ENCODE peak calls at places on chromosomes 16 and 17, in six cellular contexts. O is neuronal stem cell, C is IMR-90, B is mesendoderm, I is trophoblast cell, G is H1. Z is an unnamed sample.

GRCh38 chr16:25635449-25635848 is 56.3 kb upstream of the HS3ST4 start:
- DNase-seq in B (no peak), C (no peak), O (no peak), G (no peak), I (no peak), Z (no peak)

GRCh38 chr16:87853411-87854052 is 15.8 kb downstream of the SLC7A5 start:
- DNase-seq in G (peak), I (peak), C (peak), B (peak), O (peak), Z (peak)

GRCh38 chr16:65312795-65313194 is 190.9 kb upstream of the CDH11 start:
- DNase-seq in I (no peak), G (no peak), O (no peak), C (peak), B (no peak), Z (no peak)

GRCh38 chr16:47198180-47198575 is 54.4 kb upstream of the NETO2 start:
- DNase-seq in O (no peak), C (no peak), G (no peak), I (no peak), B (no peak), Z (no peak)

GRCh38 chr17:9307313-9307998 is 268.2 kb downstream of the STX8 start:
- DNase-seq in O (no peak), G (no peak), I (peak), B (peak), C (peak), Z (no peak)

GRCh38 chr17:64384253-64385186 is 6.1 kb downstream of the PECAM1 start:
- DNase-seq in I (no peak), G (no peak), C (no peak), B (no peak), O (no peak), Z (no peak)

GRCh38 chr16:77890075-77890474 is 101.7 kb downstream of the VAT1L start:
- DNase-seq in B (no peak), I (no peak), G (no peak), O (no peak), C (no peak), Z (no peak)

GRCh38 chr17:8905256-8905778 is 37.8 kb upstream of the PIK3R6 start:
- DNase-seq in I (no peak), O (no peak), B (peak), C (no peak), G (no peak), Z (no peak)

GRCh38 chr16:8846401-8846932 is 22.3 kb downstream of the CARHSP1 start:
- DNase-seq in O (no peak), G (no peak), B (no peak), I (no peak), C (no peak), Z (peak)

GRCh38 chr16:5336898-5337297 is 239.3 kb upstream of the EEF2KMT start:
- DNase-seq in B (no peak), O (no peak), G (no peak), C (no peak), I (no peak), Z (no peak)

GRCh38 chr17:83091257-83092141 is 12.1 kb downstream of the METRNL start:
- DNase-seq in I (peak), C (no peak), B (no peak), G (no peak), O (no peak), Z (no peak)

GRCh38 chr16:23607740-23608139 is 11.6 kb upstream of the NDUFAB1 start:
- DNase-seq in B (peak), I (no peak), C (peak), O (no peak), G (no peak), Z (no peak)

GRCh38 chr17:20008242-20009051 is 712 bp upstream of the SPECC1 start:
- DNase-seq in I (no peak), G (no peak), C (no peak), B (peak), O (no peak), Z (peak)

GRCh38 chr16:81711609-81712329 is 67.3 kb upstream of the PLCG2 start:
- DNase-seq in O (no peak), G (no peak), I (peak), C (peak), B (peak), Z (peak)

GRCh38 chr16:2204727-2205103 is 539 bp upstream of the MLST8 start:
- DNase-seq in I (no peak), G (no peak), B (no peak), C (no peak), O (no peak), Z (no peak)

GRCh38 chr16:50520451-50521245 is 27.5 kb upstream of the NKD1 start:
- DNase-seq in C (no peak), G (no peak), O (no peak), B (no peak), I (no peak), Z (peak)

GRCh38 chr17:19433240-19433639 is 22.2 kb downstream of the RNF112 start:
- DNase-seq in C (no peak), O (no peak), G (no peak), I (peak), B (peak), Z (no peak)

GRCh38 chr17:77049440-77049839 is 91.3 kb upstream of the SEC14L1 start:
- DNase-seq in I (no peak), O (no peak), G (no peak), C (no peak), B (no peak), Z (no peak)

GRCh38 chr16:17276610-17277009 is 194.2 kb downstream of the XYLT1 start:
- DNase-seq in O (no peak), I (no peak), C (no peak), B (no peak), G (no peak), Z (no peak)

GRCh38 chr16:57567691-57568090 is 25.2 kb downstream of the ADGRG5 start:
- DNase-seq in G (no peak), B (no peak), O (no peak), I (no peak), C (no peak), Z (no peak)

GRCh38 chr17:43368740-43369506 is 29.9 kb upstream of the ARL4D start:
- DNase-seq in O (peak), I (peak), C (peak), B (peak), G (no peak), Z (peak)

GRCh38 chr17:81398855-81399451 is 3.7 kb downstream of the BAHCC1 start:
- DNase-seq in I (no peak), B (peak), G (no peak), C (no peak), O (no peak), Z (no peak)

GRCh38 chr17:81400154-81400938 is 5.1 kb downstream of the BAHCC1 start:
- DNase-seq in C (peak), I (no peak), O (peak), B (peak), G (no peak), Z (peak)

GRCh38 chr17:81398170-81398854 is 3.1 kb downstream of the BAHCC1 start:
- DNase-seq in B (peak), O (no peak), I (no peak), C (peak), G (no peak), Z (peak)

GRCh38 chr17:81400939-81401726 is 5.9 kb downstream of the BAHCC1 start:
- DNase-seq in C (no peak), I (no peak), B (no peak), O (no peak), G (no peak), Z (no peak)

GRCh38 chr17:81399481-81400153 is 4.4 kb downstream of the BAHCC1 start:
- DNase-seq in O (no peak), G (no peak), B (no peak), I (no peak), C (no peak), Z (no peak)
- H3K23ac ChIP-seq in O (peak), G (no peak), B (no peak), I (no peak), C (peak), Z (no peak)

DNA sequence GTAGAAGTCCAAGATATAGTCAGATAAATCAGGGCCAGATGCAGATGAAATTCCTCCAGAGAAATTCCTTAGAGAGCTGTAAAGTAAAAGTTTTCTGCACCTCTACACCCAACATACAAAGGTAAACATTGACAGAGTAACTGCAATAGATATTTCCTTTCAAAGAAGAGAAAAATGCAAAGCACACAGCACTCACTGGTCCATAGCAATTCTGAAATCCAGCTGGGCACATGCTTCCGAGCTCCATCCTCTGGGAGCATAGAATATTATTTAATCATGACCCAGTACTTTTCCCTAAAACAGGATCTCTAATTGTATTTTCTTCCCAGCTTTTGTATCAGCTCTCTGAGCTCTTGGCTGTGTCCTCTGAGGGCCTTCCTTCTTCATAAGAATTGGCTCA is 239.5 kb upstream of the IRX3 start:
- DNase-seq in G (no peak), O (no peak), C (no peak), B (no peak), I (no peak), Z (no peak)
- H2AK5ac ChIP-seq in G (no peak), O (no peak), C (no peak), B (no peak), I (no peak), Z (no peak)

GRCh38 chr17:78316115-78316866 is 43.6 kb downstream of the SOCS3 start:
- DNase-seq in I (no peak), O (no peak), B (peak), C (no peak), G (no peak), Z (peak)
- H3K23ac ChIP-seq in I (no peak), O (peak), B (no peak), C (peak), G (no peak), Z (no peak)

GRCh38 chr17:33294994-33295393 is 1.9 kb upstream of the ASIC2 start:
- DNase-seq in O (no peak), C (no peak), B (no peak), I (no peak), G (no peak), Z (no peak)
- H2AK5ac ChIP-seq in O (no peak), C (no peak), B (no peak), I (no peak), G (no peak), Z (no peak)

GRCh38 chr16:31260136-31260931 is 559 bp downstream of the ITGAM start:
- DNase-seq in B (no peak), G (no peak), O (no peak), C (no peak), I (peak), Z (no peak)
- H3K23ac ChIP-seq in B (no peak), G (no peak), O (no peak), C (no peak), I (no peak), Z (no peak)

GRCh38 chr16:75260856-75261589 is 9.6 kb upstream of the BCAR1 start:
- DNase-seq in B (no peak), O (no peak), G (no peak), C (no peak), I (no peak), Z (peak)

GRCh38 chr16:75256059-75256870 is 4.8 kb upstream of the BCAR1 start:
- DNase-seq in O (no peak), C (no peak), I (no peak), B (peak), G (no peak), Z (peak)

GRCh38 chr16:75258807-75259141 is 7.3 kb upstream of the BCAR1 start:
- DNase-seq in I (no peak), G (no peak), O (no peak), B (no peak), C (no peak), Z (no peak)

GRCh38 chr16:75256871-75257343 is 5.5 kb upstream of the BCAR1 start:
- DNase-seq in B (peak), O (no peak), I (no peak), C (peak), G (no peak), Z (peak)

GRCh38 chr16:75257886-75258806 is 6.7 kb upstream of the BCAR1 start:
- DNase-seq in C (no peak), G (no peak), B (no peak), I (no peak), O (no peak), Z (no peak)
- H2AK5ac ChIP-seq in C (peak), G (peak), B (no peak), I (no peak), O (peak), Z (no peak)

GRCh38 chr17:4554441-4554996 is 665 bp downstream of the MYBBP1A start:
- DNase-seq in G (no peak), C (no peak), O (no peak), B (no peak), I (no peak), Z (no peak)
- H3K23ac ChIP-seq in G (no peak), C (no peak), O (peak), B (no peak), I (no peak), Z (no peak)

GRCh38 chr17:66950886-66951604 is 13.5 kb upstream of the CACNG4 start:
- DNase-seq in C (no peak), B (peak), O (no peak), I (no peak), G (no peak), Z (no peak)

GRCh38 chr17:66952681-66953638 is 11.5 kb upstream of the CACNG4 start:
- DNase-seq in I (no peak), G (no peak), C (no peak), B (peak), O (no peak), Z (peak)

GRCh38 chr17:66952031-66952524 is 12.4 kb upstream of the CACNG4 start:
- DNase-seq in I (peak), B (peak), C (peak), G (peak), O (no peak), Z (peak)

GRCh38 chr17:66950325-66950724 is 14.2 kb upstream of the CACNG4 start:
- DNase-seq in C (no peak), B (no peak), I (no peak), O (no peak), G (no peak), Z (no peak)

DNA sequence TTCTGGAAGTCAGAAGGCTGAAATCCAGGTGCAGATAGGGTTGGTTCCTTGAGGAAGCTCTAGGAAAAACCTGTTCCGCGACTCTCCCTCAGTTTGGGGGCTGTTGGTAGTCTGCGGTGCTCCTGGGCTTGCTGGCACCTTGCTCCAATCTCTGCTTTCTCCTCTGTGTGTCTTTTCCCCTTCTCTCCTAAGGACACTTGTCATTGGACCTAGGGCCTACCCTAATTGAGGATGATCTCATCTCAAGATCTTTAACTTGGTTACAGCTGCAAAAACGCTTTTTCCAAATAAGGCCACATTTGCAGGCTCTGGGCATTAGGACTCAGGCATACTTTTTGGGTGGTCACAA is 12.9 kb upstream of the CACNG4 start:
- DNase-seq in C (no peak), O (no peak), B (peak), I (peak), G (no peak), Z (peak)
- H2AK5ac ChIP-seq in C (peak), O (no peak), B (no peak), I (no peak), G (no peak), Z (no peak)

DNA sequence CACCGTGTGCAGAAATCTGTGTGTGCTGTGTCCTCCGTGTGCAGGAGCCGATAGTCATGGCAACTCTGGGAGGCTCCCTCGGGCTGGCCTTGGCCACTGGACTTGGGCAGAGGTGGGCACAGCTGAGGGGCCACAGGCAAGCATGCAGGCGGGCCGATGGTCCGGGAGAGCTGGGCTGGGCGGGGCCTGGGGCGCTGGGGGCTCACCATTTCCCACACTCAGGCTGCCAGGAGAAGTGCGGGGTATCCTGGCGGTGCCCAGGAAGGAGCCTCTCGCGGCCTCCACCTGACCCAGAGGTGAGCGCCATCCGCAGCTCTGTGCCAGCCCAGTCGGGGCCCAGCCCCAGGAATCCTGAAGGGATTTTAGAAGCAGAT is 28.4 kb downstream of the BAHCC1 start:
- DNase-seq in G (no peak), B (no peak), I (no peak), O (no peak), C (no peak), Z (no peak)
- H3K23ac ChIP-seq in G (no peak), B (no peak), I (no peak), O (peak), C (peak), Z (no peak)